ENCODE peak calls at places on chromosomes 11 and 22, in seven cellular contexts. T is AG04450, U is lower lobe of right lung, C is colonic mucosa, Z is fibroblast of pulmonary artery, E is body of pancreas, F is heart left ventricle. A is an unnamed sample.

GRCh38 chr11:111370902-111371578 is 8.0 kb downstream of the POU2AF1 start:
- DNase-seq in T (no peak), U (no peak), C (no peak), Z (no peak), E (peak), F (no peak), A (no peak)

GRCh38 chr11:125338886-125339811 is 156.9 kb downstream of the FEZ1 start:
- DNase-seq in T (no peak), U (peak), C (no peak), Z (peak), E (no peak), F (peak), A (no peak)

GRCh38 chr11:124409906-124410305 is 11.1 kb upstream of the OR8B3 start:
- DNase-seq in T (no peak), U (no peak), C (no peak), Z (no peak), E (no peak), F (no peak), A (no peak)

GRCh38 chr22:35037089-35037488 is 28.9 kb upstream of the ISX start:
- DNase-seq in T (no peak), U (no peak), C (no peak), Z (no peak), E (no peak), F (no peak), A (no peak)

GRCh38 chr22:19579880-19580279 is 55.7 kb upstream of the CLDN5 start:
- DNase-seq in T (no peak), U (peak), C (no peak), Z (no peak), E (no peak), F (peak), A (peak)

GRCh38 chr11:1733009-1733715 is 17.2 kb downstream of the IFITM10 start:
- DNase-seq in T (no peak), U (no peak), C (no peak), Z (no peak), E (no peak), F (no peak), A (no peak)

GRCh38 chr22:27810566-27810965 is 9.0 kb upstream of the MN1 start:
- DNase-seq in T (peak), U (no peak), C (peak), Z (peak), E (peak), F (peak), A (no peak)

GRCh38 chr11:64131657-64132387 is 34.1 kb downstream of the MACROD1 start:
- DNase-seq in T (no peak), U (peak), C (no peak), Z (no peak), E (no peak), F (no peak), A (no peak)

GRCh38 chr11:65206441-65206841 is 24.7 kb downstream of the CAPN1 start:
- DNase-seq in T (no peak), U (no peak), C (no peak), Z (no peak), E (no peak), F (peak), A (no peak)

GRCh38 chr11:36425593-36426206 is 84.4 kb downstream of the TRAF6 start:
- DNase-seq in T (no peak), U (no peak), C (no peak), Z (peak), E (no peak), F (no peak), A (no peak)

GRCh38 chr11:46361283-46362145 is 14.3 kb downstream of the DGKZ start:
- DNase-seq in T (no peak), U (peak), C (no peak), Z (peak), E (peak), F (peak), A (peak)

GRCh38 chr11:61551630-61552029 is 29.2 kb downstream of the SYT7 start:
- DNase-seq in T (no peak), U (no peak), C (no peak), Z (peak), E (peak), F (peak), A (no peak)

DNA sequence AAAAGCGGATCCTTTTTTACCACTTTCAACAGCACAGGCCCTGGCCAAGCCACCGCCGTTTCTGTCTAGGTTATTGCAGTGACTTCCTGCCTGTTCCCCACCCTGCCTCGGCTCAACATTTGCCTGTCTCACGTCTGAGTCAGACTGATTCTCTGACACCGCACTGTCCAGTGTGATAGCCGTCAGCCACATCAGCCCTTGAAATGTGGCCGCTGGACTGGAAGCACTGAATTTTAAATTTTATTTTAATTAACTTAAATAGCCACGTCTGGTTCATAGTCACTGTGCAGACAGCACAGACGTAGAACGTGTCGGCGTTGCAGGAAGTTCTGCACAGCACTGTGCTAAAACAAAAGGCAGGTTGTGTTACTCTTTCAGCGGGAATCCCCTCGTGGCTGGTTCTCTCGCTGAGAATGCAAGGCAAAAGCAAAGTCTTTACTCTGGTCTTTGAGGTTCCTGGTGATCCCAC is 56.3 kb upstream of the ADSL start:
- DNase-seq in T (no peak), U (peak), C (no peak), Z (no peak), E (no peak), F (peak), A (no peak)
- H3K4me3 ChIP-seq in T (no peak), U (no peak), C (no peak), Z (no peak), E (no peak), F (no peak), A (no peak)

GRCh38 chr11:414333-414857 is 404 bp downstream of the SIGIRR start:
- DNase-seq in T (no peak), U (no peak), C (no peak), Z (no peak), E (peak), F (no peak), A (peak)

GRCh38 chr11:416051-416756 is 1.4 kb upstream of the SIGIRR start:
- DNase-seq in T (no peak), U (peak), C (no peak), Z (no peak), E (peak), F (no peak), A (no peak)

GRCh38 chr11:417652-418342 is 3.0 kb upstream of the SIGIRR start:
- DNase-seq in T (no peak), U (peak), C (no peak), Z (no peak), E (peak), F (no peak), A (no peak)

GRCh38 chr11:416757-417621 is 2.2 kb upstream of the SIGIRR start:
- DNase-seq in T (no peak), U (peak), C (peak), Z (peak), E (peak), F (peak), A (no peak)

DNA sequence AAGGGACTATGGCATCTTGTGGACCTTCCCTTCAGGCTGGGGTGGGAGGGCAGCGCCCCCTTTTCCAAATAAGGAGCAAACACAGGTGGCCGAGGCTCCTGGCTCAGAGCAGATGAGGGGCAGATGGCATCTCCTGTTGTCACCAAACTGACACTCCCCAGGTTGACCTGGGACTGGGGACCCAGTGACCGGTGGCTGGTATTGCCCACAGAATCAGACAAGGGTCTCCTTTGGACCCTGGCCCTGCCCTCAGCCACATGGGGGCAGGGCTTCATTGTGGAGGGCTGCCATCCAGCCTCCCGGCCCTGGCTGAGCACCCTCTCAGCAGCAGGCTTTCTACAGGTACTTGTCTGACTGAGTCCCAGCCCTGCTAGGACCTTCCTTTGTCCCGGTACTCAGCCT is 842 bp upstream of the SIGIRR start:
- DNase-seq in T (no peak), U (peak), C (no peak), Z (no peak), E (peak), F (no peak), A (no peak)
- H3K4me3 ChIP-seq in T (no peak), U (peak), C (peak), Z (no peak), E (no peak), F (peak), A (peak)

GRCh38 chr22:46044718-46045458 is 67.9 kb upstream of the WNT7B start:
- DNase-seq in T (no peak), U (peak), C (no peak), Z (no peak), E (peak), F (peak), A (no peak)
- H3K4me3 ChIP-seq in T (peak), U (peak), C (peak), Z (peak), E (no peak), F (peak), A (no peak)

GRCh38 chr11:68125164-68125563 is 4.0 kb upstream of the CHKA start:
- DNase-seq in T (no peak), U (no peak), C (no peak), Z (no peak), E (no peak), F (no peak), A (no peak)

GRCh38 chr11:68130121-68130520 is 8.9 kb upstream of the CHKA start:
- DNase-seq in T (no peak), U (no peak), C (no peak), Z (no peak), E (no peak), F (no peak), A (no peak)

GRCh38 chr11:68122936-68123539 is 1.9 kb upstream of the CHKA start:
- DNase-seq in T (no peak), U (peak), C (peak), Z (no peak), E (peak), F (no peak), A (no peak)

GRCh38 chr11:68128682-68129327 is 7.6 kb upstream of the CHKA start:
- DNase-seq in T (peak), U (peak), C (no peak), Z (peak), E (peak), F (peak), A (no peak)

DNA sequence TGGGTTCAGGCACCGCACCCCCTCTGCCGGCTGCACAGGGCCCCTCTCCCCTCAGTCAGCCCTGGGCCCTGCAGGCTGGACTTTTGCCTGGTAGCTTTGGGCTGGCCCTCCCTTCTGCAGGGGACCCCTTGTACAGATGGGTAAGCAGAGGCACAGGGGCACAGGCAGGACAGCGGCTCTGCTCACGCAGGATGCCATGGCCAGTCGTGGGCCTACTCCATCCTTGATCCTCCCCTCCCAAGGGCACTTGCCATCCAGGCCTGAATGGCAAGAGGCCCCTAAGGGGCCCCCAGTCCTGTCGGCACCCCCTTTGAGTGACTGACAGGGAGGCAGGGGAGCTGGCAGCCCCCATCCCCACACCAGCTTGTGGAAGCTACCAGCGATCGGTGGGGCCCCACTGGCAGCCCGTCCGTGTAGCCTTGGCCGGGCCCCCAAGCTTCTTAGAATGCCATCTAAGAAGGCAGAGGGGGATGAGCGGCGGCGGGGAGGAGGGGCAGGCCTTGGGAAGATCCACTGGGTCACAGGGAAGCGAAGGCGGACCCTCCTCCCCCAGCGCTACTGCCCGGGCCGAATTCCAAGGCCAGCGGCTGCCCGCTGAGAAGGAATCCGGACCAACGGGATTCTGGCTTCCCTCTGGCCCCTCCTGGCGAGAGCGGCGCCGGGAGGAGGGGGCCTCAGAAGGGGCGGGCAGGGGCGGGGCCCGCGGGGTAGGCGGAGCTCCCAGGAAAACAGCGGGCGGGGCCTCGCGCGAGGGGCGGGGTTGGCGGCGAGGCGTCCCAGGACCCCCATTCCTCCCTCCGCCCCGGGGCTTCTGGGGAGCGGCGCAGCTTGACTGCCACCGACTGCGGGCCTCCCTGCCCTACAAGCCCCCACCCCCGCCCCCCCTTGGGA is 6.8 kb upstream of the CHKA start:
- DNase-seq in T (peak), U (peak), C (no peak), Z (peak), E (peak), F (peak), A (no peak)
- H3K4me3 ChIP-seq in T (peak), U (peak), C (peak), Z (peak), E (no peak), F (peak), A (no peak)

GRCh38 chr11:62569611-62570010 is 4.1 kb downstream of the EEF1G start:
- DNase-seq in T (no peak), U (no peak), C (no peak), Z (no peak), E (no peak), F (no peak), A (no peak)
- H3K4me3 ChIP-seq in T (no peak), U (no peak), C (no peak), Z (no peak), E (no peak), F (no peak), A (no peak)

GRCh38 chr22:42994917-42995562 is 19.9 kb downstream of the PACSIN2 start:
- DNase-seq in T (peak), U (peak), C (peak), Z (peak), E (peak), F (peak), A (no peak)
- H3K4me3 ChIP-seq in T (peak), U (peak), C (peak), Z (peak), E (no peak), F (peak), A (no peak)

GRCh38 chr11:15073361-15074205 is at the start of gene CALCB:
- DNase-seq in T (no peak), U (peak), C (no peak), Z (peak), E (peak), F (no peak), A (no peak)
- H3K4me3 ChIP-seq in T (peak), U (peak), C (peak), Z (peak), E (no peak), F (peak), A (peak)